ENCODE peak calls at places on chromosomes 4 and X, in eight cellular contexts. X is uterus, Z is stomach, N is esophagus squamous epithelium, I is tibial nerve, E is pancreas, R is endodermal cell, Q is adrenal gland. Y is an unnamed sample.

GRCh38 chr4:41865981-41866798 is 69.0 kb upstream of the TMEM33 start:
- DNase-seq in Q (no peak), Z (no peak), R (peak; percentile 71), I (no peak), N (no peak), X (no peak), E (no peak), Y (no peak)

GRCh38 chrX:21666679-21667078 is 8.5 kb upstream of the KLHL34 start:
- DNase-seq in X (no peak), I (no peak), N (no peak), R (no peak), Z (no peak), Q (no peak), E (no peak), Y (no peak)

GRCh38 chr4:109658871-109659410 is 44.3 kb downstream of the CASP6 start:
- DNase-seq in N (no peak), E (no peak), X (no peak), Q (no peak), Z (no peak), I (no peak), R (no peak), Y (no peak)

GRCh38 chr4:182975806-182976205 is 58.6 kb upstream of the DCTD start:
- DNase-seq in N (no peak), X (no peak), E (no peak), I (no peak), R (no peak), Q (no peak), Z (no peak), Y (no peak)

GRCh38 chr4:67684839-67685531 is 16.0 kb downstream of the UBA6 start:
- DNase-seq in X (no peak), I (no peak), N (no peak), Q (no peak), E (no peak), R (no peak), Z (no peak), Y (no peak)

GRCh38 chr4:132396636-132397035 is 752.5 kb upstream of the PCDH10 start:
- DNase-seq in I (no peak), N (no peak), R (no peak), E (no peak), Z (no peak), Q (no peak), X (no peak), Y (no peak)

GRCh38 chrX:13669246-13669689 is 16.3 kb downstream of the TCEANC start:
- DNase-seq in X (peak; percentile 83), Z (peak; percentile 84), R (no peak), Q (peak; percentile 82), E (peak; percentile 90), I (peak; percentile 72), N (no peak), Y (no peak)

GRCh38 chr4:138770818-138771217 is 244.8 kb upstream of the NOCT start:
- DNase-seq in N (no peak), Z (no peak), E (no peak), X (no peak), R (no peak), Q (no peak), I (no peak), Y (no peak)

GRCh38 chr4:109764376-109764775 is 34.5 kb upstream of the PLA2G12A start:
- DNase-seq in R (no peak), N (no peak), I (no peak), Q (peak; percentile 16), X (no peak), E (no peak), Z (no peak), Y (no peak)

GRCh38 chr4:47486306-47486705 is 1.2 kb downstream of the ATP10D start:
- DNase-seq in I (no peak), X (no peak), R (no peak), Q (no peak), E (no peak), N (no peak), Z (no peak), Y (no peak)

GRCh38 chr4:176436500-176436973 is 116.8 kb downstream of the SPCS3 start:
- DNase-seq in I (no peak), Z (no peak), N (no peak), R (no peak), X (no peak), Q (no peak), E (no peak), Y (no peak)

GRCh38 chrX:121336831-121337421 is 289.5 kb downstream of the GLUD2 start:
- DNase-seq in Q (no peak), X (no peak), Z (no peak), I (no peak), N (no peak), R (no peak), E (no peak), Y (no peak)

GRCh38 chr4:72313121-72313520 is 255.9 kb downstream of the ADAMTS3 start:
- DNase-seq in Z (no peak), N (no peak), Q (no peak), I (no peak), R (no peak), X (no peak), E (no peak), Y (no peak)

GRCh38 chrX:32572644-32573043 is 638.7 kb downstream of the DMD start:
- DNase-seq in N (no peak), Z (no peak), I (no peak), Q (no peak), R (no peak), X (no peak), E (no peak), Y (no peak)

GRCh38 chr4:44100456-44100855 is 348.2 kb downstream of the KCTD8 start:
- DNase-seq in X (no peak), I (no peak), Q (no peak), N (no peak), E (no peak), R (no peak), Z (no peak), Y (no peak)

GRCh38 chr4:15779336-15779735 is 1.2 kb downstream of the CD38 start:
- DNase-seq in X (peak; percentile 31), R (peak; percentile 75), E (no peak), I (peak; percentile 72), Z (no peak), Q (peak; percentile 45), N (no peak), Y (no peak)

GRCh38 chr4:62023633-62024032 is 823.5 kb downstream of the ADGRL3 start:
- DNase-seq in R (no peak), Z (no peak), N (no peak), Q (no peak), E (no peak), X (no peak), I (no peak), Y (no peak)

GRCh38 chr4:26410385-26411293 is 79.6 kb downstream of the CCKAR start:
- DNase-seq in Q (peak; percentile 21), E (peak; percentile 36), R (no peak), Z (no peak), N (no peak), I (peak; percentile 74), X (peak; percentile 44), Y (no peak)

GRCh38 chrX:80663331-80663730 is 146.3 kb downstream of the BRWD3 start:
- DNase-seq in I (no peak), Q (no peak), Z (no peak), R (no peak), N (no peak), X (no peak), E (no peak), Y (no peak)

DNA sequence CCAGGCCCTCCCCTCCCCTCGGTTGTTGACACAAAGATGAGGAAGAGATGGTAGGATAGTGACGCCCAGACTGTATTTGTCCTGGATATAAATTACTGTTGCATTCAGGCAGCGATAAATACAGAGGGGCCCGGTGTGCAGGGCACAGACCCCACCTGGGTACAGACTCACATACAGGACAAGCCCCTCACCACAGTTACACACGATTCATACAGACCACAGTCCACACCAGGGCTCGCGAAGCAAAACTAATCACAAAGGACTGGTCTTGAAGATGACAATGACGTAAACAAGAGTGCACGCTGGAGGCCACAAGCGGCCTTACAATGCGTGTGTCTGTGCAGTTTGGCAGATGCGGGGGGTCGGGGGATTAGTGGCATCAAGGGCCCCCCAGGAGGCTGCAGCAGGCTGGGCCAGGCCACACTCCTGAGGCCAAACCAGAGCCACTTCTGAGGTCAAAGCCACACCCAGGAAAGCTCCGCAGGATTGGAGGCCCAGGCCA is 14.5 kb downstream of the DGKQ start:
- DNase-seq in N (no peak), I (no peak), Q (no peak), R (no peak), X (peak; percentile 13), Z (no peak), E (no peak), Y (no peak)
- H3K27ac ChIP-seq in N (no peak overlapping the region), I (no peak overlapping the region), Q (no peak overlapping the region), R (no peak overlapping the region), X (no peak overlapping the region), Z (no peak overlapping the region), E (no peak overlapping the region), Y (no peak overlapping the region)

GRCh38 chr4:54172156-54172555 is 56.9 kb upstream of the PDGFRA start:
- DNase-seq in E (no peak), R (no peak), X (no peak), I (no peak), N (no peak), Q (no peak), Z (no peak), Y (no peak)
- H3K4me3 ChIP-seq in E (no peak overlapping the region), R (no peak overlapping the region), X (no peak overlapping the region), I (no peak overlapping the region), N (no peak overlapping the region), Q (no peak overlapping the region), Z (no peak overlapping the region), Y (no peak overlapping the region)

GRCh38 chr4:85367815-85368214 is 107.1 kb upstream of the ARHGAP24 start:
- DNase-seq in X (no peak), I (no peak), Z (no peak), N (no peak), E (no peak), Q (no peak), R (no peak), Y (no peak)

GRCh38 chr4:85369703-85370380 is 105.1 kb upstream of the ARHGAP24 start:
- DNase-seq in E (no peak), N (no peak), Q (no peak), Z (no peak), X (no peak), R (no peak), I (no peak), Y (no peak)

GRCh38 chr4:85368932-85369331 is 106.0 kb upstream of the ARHGAP24 start:
- DNase-seq in R (no peak), Q (no peak), N (no peak), I (no peak), Z (no peak), X (no peak), E (no peak), Y (no peak)

GRCh38 chr4:85370400-85371032 is 104.4 kb upstream of the ARHGAP24 start:
- DNase-seq in E (peak; percentile 29), R (peak; percentile 71), Z (peak; percentile 28), X (no peak), I (peak; percentile 30), N (no peak), Q (peak; percentile 28), Y (no peak)

DNA sequence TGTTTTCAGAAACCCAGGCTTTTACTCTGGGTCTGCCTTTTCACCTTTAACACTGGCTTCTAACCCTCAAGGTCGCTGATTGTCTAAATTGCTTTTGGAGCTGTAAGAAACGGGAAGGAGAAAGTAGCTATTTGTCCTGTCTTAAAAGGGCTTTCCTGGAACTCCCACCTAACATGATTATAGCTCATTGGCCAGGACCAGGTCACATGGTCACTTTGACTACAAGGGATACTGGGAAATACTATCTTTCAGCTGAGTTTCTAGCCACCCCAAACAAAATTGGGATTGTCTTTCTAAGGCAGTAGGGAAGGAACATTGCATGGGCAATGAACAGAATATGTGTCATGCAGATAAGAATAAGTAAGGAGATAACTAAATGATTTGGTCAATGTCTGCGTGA is 106.7 kb upstream of the ARHGAP24 start:
- DNase-seq in Q (no peak), R (no peak), I (no peak), X (no peak), E (no peak), N (no peak), Z (no peak), Y (no peak)
- H3K27ac ChIP-seq in Q (no peak overlapping the region), R (no peak overlapping the region), I (no peak overlapping the region), X (no peak overlapping the region), E (no peak overlapping the region), N (no peak overlapping the region), Z (no peak overlapping the region), Y (no peak overlapping the region)

GRCh38 chr4:101199507-101200285 is 147.6 kb downstream of the PPP3CA start:
- DNase-seq in Q (no peak), R (no peak), Z (no peak), E (no peak), I (no peak), X (no peak), N (no peak), Y (no peak)
- H3K4me3 ChIP-seq in Q (no peak overlapping the region), R (no peak overlapping the region), Z (no peak overlapping the region), E (no peak overlapping the region), I (no peak overlapping the region), X (no peak overlapping the region), N (no peak overlapping the region), Y (no peak overlapping the region)

Y was measured in thoracic aorta.